ENCODE peak calls at places on chromosome 22, in eight cellular contexts. H is endothelial cell, Y is fibroblast of the aortic adventitia, U is body of pancreas, X is endodermal cell, M is cardiac muscle cell, T is astrocyte of the spinal cord, G is NB4. J is an unnamed sample.

GRCh38 chr22:17120711-17121234 is 387 bp downstream of the TMEM121B start:
- DNase-seq in T (no peak), Y (no peak), X (no peak), U (no peak), M (peak; percentile 64), H (peak; percentile 28), G (peak; percentile 66), J (peak; percentile 56)

GRCh38 chr22:33957086-33957485 is 36.8 kb upstream of the LARGE1 start:
- DNase-seq in U (no peak), M (no peak), T (no peak), H (no peak), X (no peak), Y (no peak), G (no peak), J (no peak)

GRCh38 chr22:50340157-50340879 is 2.8 kb upstream of the PPP6R2 start:
- DNase-seq in T (no peak), G (peak; percentile 26), X (peak; percentile 61), M (peak; percentile 48), U (no peak), Y (peak; percentile 12), H (no peak), J (peak; percentile 50)

GRCh38 chr22:37088108-37088605 is 21.4 kb downstream of the TMPRSS6 start:
- DNase-seq in X (no peak), T (no peak), U (no peak), M (no peak), G (peak; percentile 20), Y (no peak), H (no peak), J (no peak)

GRCh38 chr22:33866521-33866920 is 53.8 kb downstream of the LARGE1 start:
- DNase-seq in U (no peak), X (no peak), M (no peak), H (no peak), G (no peak), Y (no peak), T (no peak), J (no peak)

GRCh38 chr22:25777870-25778269 is 35.9 kb downstream of the MYO18B start:
- DNase-seq in T (peak; percentile 28), Y (peak; percentile 62), G (peak; percentile 57), H (peak; percentile 17), M (no peak), X (no peak), U (no peak), J (no peak)

GRCh38 chr22:26471522-26471921 is 12.1 kb downstream of the HPS4 start:
- DNase-seq in M (no peak), H (no peak), X (no peak), U (no peak), T (peak; percentile 79), G (no peak), Y (peak; percentile 35), J (no peak)

GRCh38 chr22:48331266-48331665 is 1496.4 kb downstream of the BRD1 start:
- DNase-seq in T (no peak), Y (no peak), X (no peak), U (no peak), H (no peak), G (no peak), M (no peak), J (no peak)

GRCh38 chr22:30304495-30305244 is 15.4 kb upstream of the CASTOR1 start:
- DNase-seq in U (peak; percentile 55), M (no peak), G (peak; percentile 24), Y (peak; percentile 72), H (no peak), T (no peak), X (no peak), J (no peak)

GRCh38 chr22:43554694-43555365 is 143.0 kb downstream of the MPPED1 start:
- DNase-seq in T (no peak), X (peak; percentile 32), G (no peak), Y (no peak), H (no peak), U (no peak), M (no peak), J (no peak)

GRCh38 chr22:44462246-44463015 is 35.6 kb downstream of the RTL6 start:
- DNase-seq in M (no peak), X (no peak), U (no peak), T (no peak), G (no peak), H (no peak), Y (no peak), J (no peak)

GRCh38 chr22:36868546-36868945 is 7.7 kb downstream of the NCF4 start:
- DNase-seq in U (no peak), Y (no peak), M (no peak), H (no peak), X (peak; percentile 30), G (no peak), T (no peak), J (no peak)

GRCh38 chr22:43570531-43571144 is 158.8 kb downstream of the MPPED1 start:
- DNase-seq in H (no peak), T (no peak), X (peak; percentile 79), M (peak; percentile 35), U (no peak), G (no peak), Y (no peak), J (no peak)

GRCh38 chr22:33564683-33565082 is 355.6 kb downstream of the LARGE1 start:
- DNase-seq in M (no peak), U (no peak), G (no peak), Y (no peak), H (no peak), X (no peak), T (no peak), J (no peak)

GRCh38 chr22:41092023-41092817 is at the start of gene EP300:
- DNase-seq in M (peak; percentile 68), U (peak; percentile 76), T (peak; percentile 78), Y (peak; percentile 59), H (peak; percentile 68), X (peak; percentile 86), G (peak; percentile 91), J (peak; percentile 72)

GRCh38 chr22:36594569-36594968 is 65.6 kb upstream of the EIF3D start:
- DNase-seq in Y (no peak), M (no peak), X (peak; percentile 18), U (no peak), T (no peak), G (no peak), H (no peak), J (no peak)

GRCh38 chr22:36162127-36163034 is 1.8 kb upstream of the APOL3 start:
- DNase-seq in X (no peak), M (no peak), T (no peak), H (no peak), Y (no peak), U (no peak), G (peak; percentile 23), J (no peak)

GRCh38 chr22:30336752-30337460 is 10.2 kb upstream of the TBC1D10A start:
- DNase-seq in T (no peak), Y (no peak), H (no peak), X (no peak), M (no peak), G (no peak), U (no peak), J (no peak)

GRCh38 chr22:50503475-50504145 is 3.9 kb downstream of the LMF2 start:
- DNase-seq in X (peak; percentile 58), G (no peak), U (peak; percentile 30), T (no peak), Y (no peak), M (no peak), H (no peak), J (no peak)

GRCh38 chr22:30968015-30968923 is at the start of gene MORC2:
- DNase-seq in U (peak; percentile 63), T (peak; percentile 57), X (peak; percentile 92), M (no peak), H (peak; percentile 65), Y (peak; percentile 46), G (no peak), J (no peak)

GRCh38 chr22:40721266-40721665 is 42.0 kb downstream of the MCHR1 start:
- DNase-seq in H (no peak), M (peak; percentile 47), G (peak; percentile 42), T (peak; percentile 35), X (peak; percentile 76), U (no peak), Y (peak; percentile 25), J (peak; percentile 38)

GRCh38 chr22:23894710-23895598 is 771 bp downstream of the MIF start:
- DNase-seq in H (peak; percentile 67), X (peak; percentile 94), M (peak; percentile 86), G (peak; percentile 93), U (peak; percentile 89), Y (peak; percentile 65), T (peak; percentile 84), J (peak; percentile 65)
- TF ChIP-seq CTCF in H (peak; percentile 49), X (peak; percentile 69), M (peak; percentile 30), G (peak; percentile 16), U (peak; percentile 43), Y (peak; percentile 16), T (peak; percentile 25), J (peak; percentile 36)

GRCh38 chr22:27850000-27850465 is 48.5 kb upstream of the MN1 start:
- DNase-seq in Y (peak; percentile 64), X (no peak), H (no peak), M (no peak), U (no peak), G (no peak), T (peak; percentile 60), J (no peak)
- TF ChIP-seq CTCF in Y (no peak), X (no peak), H (no peak), M (no peak), U (no peak), G (no peak), T (no peak), J (no peak)

DNA sequence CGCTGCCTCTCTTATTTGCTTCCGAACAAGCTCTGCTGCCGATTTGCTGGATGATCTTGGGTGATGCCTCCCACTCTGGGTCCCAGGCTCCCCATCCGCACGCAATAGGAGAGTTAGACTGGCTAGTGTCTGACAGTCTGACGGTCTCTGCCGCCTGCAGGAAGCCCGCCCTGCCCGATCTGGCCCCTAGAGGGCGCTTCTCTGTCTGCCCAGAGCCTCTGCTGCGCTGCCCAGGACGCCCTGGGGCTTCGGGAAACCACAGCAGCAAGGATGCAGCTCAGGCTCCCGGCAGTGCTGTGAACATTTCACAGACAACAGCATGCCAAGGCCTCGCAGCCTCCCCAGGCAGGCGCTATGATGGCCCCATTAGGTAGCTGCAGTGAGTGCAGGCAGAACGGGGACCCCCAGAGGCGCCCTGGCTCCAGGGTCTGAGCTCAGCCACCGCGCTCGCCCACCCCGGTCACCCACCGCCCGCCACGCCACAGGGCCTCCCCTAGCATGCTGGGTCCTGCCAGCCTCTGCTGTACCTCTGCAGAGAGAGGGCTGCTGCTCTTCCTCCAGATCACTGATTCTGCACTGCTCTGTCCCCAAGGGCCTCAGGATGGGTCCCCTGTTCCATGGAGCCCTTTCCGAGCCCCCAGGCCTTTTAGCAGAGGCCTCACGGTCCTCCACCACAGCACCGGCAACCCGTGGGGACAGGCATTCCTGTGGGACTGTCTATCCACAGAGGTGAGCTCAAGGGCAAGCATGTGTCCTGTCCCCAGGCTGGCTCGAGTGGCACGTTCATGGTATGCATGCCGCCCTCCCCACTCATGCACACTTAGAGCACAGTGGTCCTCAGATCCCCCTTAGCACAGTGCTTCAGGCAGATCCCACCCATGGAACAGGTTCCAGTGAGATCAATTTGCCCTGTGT is 4.3 kb upstream of the BAIAP2L2 start:
- DNase-seq in T (peak; percentile 85), M (peak; percentile 88), U (peak; percentile 84), X (peak; percentile 97), G (peak; percentile 81), H (peak; percentile 98), Y (peak; percentile 80), J (peak; percentile 95)
- TF ChIP-seq CTCF in T (peak; percentile 98), M (peak; percentile 93), U (peak; percentile 86), X (peak; percentile 98), G (peak; percentile 89), H (peak; percentile 83), Y (peak; percentile 99), J (peak; percentile 93)

DNA sequence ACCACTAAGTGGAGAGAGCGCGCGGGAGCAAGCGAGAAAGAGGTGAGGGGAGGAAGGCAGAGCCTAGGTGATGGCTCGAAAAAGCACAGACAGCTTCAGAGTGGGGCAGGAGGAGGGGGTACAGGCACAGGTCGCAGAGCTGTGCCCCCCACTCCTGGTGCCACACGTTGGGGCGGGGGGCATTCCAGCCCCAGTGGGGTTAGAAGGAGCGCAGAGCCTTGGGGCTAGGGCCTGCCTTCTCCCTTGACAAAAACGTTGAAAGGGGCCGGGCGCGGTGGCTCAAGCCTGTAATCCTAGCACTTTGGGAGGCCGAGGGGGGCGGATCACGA is 41.6 kb upstream of the ISX start:
- DNase-seq in M (no peak), H (no peak), U (no peak), X (no peak), T (no peak), Y (no peak), G (no peak), J (no peak)
- TF ChIP-seq CTCF in M (no peak), H (peak; percentile 18), U (no peak), X (no peak), T (no peak), Y (no peak), G (no peak), J (peak; percentile 39)